ENCODE peak calls at places on chromosomes 11 and 22, in four cellular contexts. A is adrenal gland; I is HL-60; E is CD8-positive, alpha-beta memory T cell. P is an unnamed sample.

GRCh38 chr11:75267171-75267970 is 26.8 kb downstream of the TPBGL start:
- DNase-seq in A (no peak), I (no peak), E (no peak), P (no peak)

GRCh38 chr11:128684582-128685382 is 9.1 kb upstream of the FLI1 start:
- DNase-seq in A (no peak), I (no peak), E (no peak), P (no peak)

GRCh38 chr11:121538054-121538453 is 85.3 kb upstream of the SORL1-AS1 start:
- DNase-seq in A (no peak), I (no peak), E (no peak), P (no peak)

GRCh38 chr11:60786811-60787567 is 1.9 kb downstream of the MS4A10 start:
- DNase-seq in A (peak; percentile 66), I (no peak), E (no peak), P (peak; percentile 8)

GRCh38 chr11:69914286-69915150 is 95.3 kb upstream of the FGF3 start:
- DNase-seq in A (peak; percentile 17), I (no peak), E (no peak), P (no peak)

GRCh38 chr22:36339171-36340065 is 48.3 kb downstream of the MYH9 start:
- DNase-seq in A (no peak), I (no peak), E (no peak), P (no peak)

GRCh38 chr11:4643084-4643483 is 698 bp upstream of the OR51E1 start:
- DNase-seq in A (peak; percentile 11), I (no peak), E (no peak), P (no peak)

GRCh38 chr11:2794419-2794795 is 91.2 kb downstream of the CDKN1C start:
- DNase-seq in A (peak; percentile 5), I (peak; percentile 27), E (no peak), P (no peak)

GRCh38 chr22:30212363-30212995 is 34.1 kb downstream of the LIF start:
- DNase-seq in A (peak; percentile 97), I (peak; percentile 78), E (no peak), P (no peak)

GRCh38 chr11:126891556-126892217 is 108.9 kb downstream of the KIRREL3 start:
- DNase-seq in A (no peak), I (no peak), E (no peak), P (no peak)

GRCh38 chr11:32430586-32431357 is 4.6 kb downstream of the WT1 start:
- DNase-seq in A (no peak), I (no peak), E (no peak), P (no peak)

GRCh38 chr11:15819679-15820286 is 536.6 kb downstream of the SOX6 start:
- DNase-seq in A (peak; percentile 77), I (peak; percentile 64), E (no peak), P (peak; percentile 49)

GRCh38 chr22:50274311-50274710 is 4.1 kb upstream of the MAPK11 start:
- DNase-seq in A (peak; percentile 79), I (peak; percentile 66), E (no peak), P (no peak)

GRCh38 chr11:32140121-32140520 is 49.2 kb downstream of the RCN1 start:
- DNase-seq in A (no peak), I (no peak), E (no peak), P (no peak)

GRCh38 chr11:118939948-118940598 is 14.3 kb upstream of the BCL9L start:
- DNase-seq in A (peak; percentile 29), I (peak; percentile 93), E (no peak), P (no peak)

GRCh38 chr11:132125855-132126841 is 755.7 kb downstream of the NTM start:
- DNase-seq in A (peak; percentile 24), I (no peak), E (no peak), P (no peak)

GRCh38 chr22:30208631-30209603 is 37.6 kb downstream of the LIF start:
- DNase-seq in A (peak; percentile 92), I (no peak), E (no peak), P (no peak)

GRCh38 chr22:36330655-36331305 is 57.0 kb downstream of the MYH9 start:
- DNase-seq in A (peak; percentile 54), I (peak; percentile 63), E (no peak), P (no peak)

GRCh38 chr22:28874816-28875320 is 8.5 kb upstream of the ZNRF3 start:
- DNase-seq in A (no peak), I (no peak), E (no peak), P (no peak)

GRCh38 chr11:112580864-112581263 is 320.2 kb upstream of the PLET1 start:
- DNase-seq in A (no peak), I (no peak), E (no peak), P (no peak)

GRCh38 chr11:132082566-132082965 is 712.2 kb downstream of the NTM start:
- DNase-seq in A (no peak), I (no peak), E (no peak), P (no peak)

GRCh38 chr11:20873054-20873453 is 203.7 kb downstream of the NELL1 start:
- DNase-seq in A (peak; percentile 9), I (peak; percentile 40), E (no peak), P (no peak)

GRCh38 chr11:82858556-82859091 is 41.6 kb downstream of the PRCP start:
- DNase-seq in A (no peak), I (no peak), E (no peak), P (no peak)

GRCh38 chr11:118129475-118130196 is 23.0 kb downstream of the SCN4B start:
- DNase-seq in A (no peak), I (no peak), E (no peak), P (no peak)

GRCh38 chr22:17774206-17774927 is at the start of gene BID:
- DNase-seq in A (no peak), I (peak; percentile 59), E (peak; percentile 40), P (no peak)

GRCh38 chr22:39434243-39434653 is 22.6 kb upstream of the MGAT3 start:
- DNase-seq in A (peak; percentile 82), I (no peak), E (no peak), P (peak; percentile 79)

GRCh38 chr11:64659417-64660144 is 63.4 kb downstream of the NRXN2 start:
- DNase-seq in A (no peak), I (no peak), E (no peak), P (peak; percentile 24)

GRCh38 chr11:105825141-105825540 is 196.9 kb downstream of the MSANTD4 start:
- DNase-seq in A (no peak), I (no peak), E (no peak), P (no peak)

GRCh38 chr11:120183701-120184141 is 27.1 kb upstream of the OAF start:
- DNase-seq in A (no peak), I (no peak), E (no peak), P (no peak)
- H3K27ac ChIP-seq in A (no peak overlapping the region), I (no peak overlapping the region), E (no peak overlapping the region), P (peak overlapping the region; percentile 63)

DNA sequence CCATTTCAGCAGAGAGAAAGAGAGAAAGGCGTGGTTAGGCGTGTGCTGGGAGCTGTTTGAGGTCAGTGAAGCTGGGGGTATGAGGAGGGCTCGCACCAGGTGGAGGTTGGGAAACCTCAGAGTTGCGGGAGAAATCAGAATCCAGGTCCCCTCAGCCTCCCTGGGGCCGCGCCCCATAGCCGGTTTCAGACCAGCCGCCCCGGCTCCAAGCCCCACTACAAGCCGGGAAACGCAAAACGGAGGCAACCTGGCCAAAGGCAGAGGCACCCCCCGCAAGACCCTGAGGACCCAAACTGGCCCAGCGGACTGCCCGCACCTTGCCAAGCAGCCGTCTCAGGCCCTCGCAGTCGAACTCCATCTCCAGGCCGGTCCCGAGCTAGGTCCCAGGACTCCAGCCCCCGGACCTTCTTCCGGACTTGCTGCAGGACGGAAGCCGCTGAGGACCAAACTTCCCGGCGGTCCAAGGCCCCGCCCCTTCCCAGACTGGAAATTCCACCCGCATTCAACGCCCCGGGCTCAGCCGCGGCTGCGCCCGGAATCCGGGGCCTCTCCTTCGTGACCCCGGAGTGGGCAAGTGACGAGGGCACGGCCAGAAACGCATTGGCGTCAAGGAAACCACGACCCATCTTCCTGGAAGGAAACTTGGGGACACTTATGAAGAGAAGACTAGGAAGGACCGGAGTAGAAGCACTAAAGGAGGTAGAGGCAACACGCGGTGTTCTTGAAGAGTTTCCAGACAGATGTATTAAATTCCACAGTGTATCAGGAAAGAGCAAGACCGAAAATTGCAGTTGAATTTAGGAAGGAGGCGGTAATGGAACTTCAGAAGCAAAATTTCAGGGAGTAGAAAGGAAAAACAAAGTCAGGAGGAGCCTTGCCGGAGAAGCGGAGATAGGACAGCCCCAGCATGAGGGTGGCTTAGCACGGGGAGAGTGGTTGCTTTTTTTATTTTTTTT is at the start of gene UEVLD:
- DNase-seq in A (peak; percentile 89), I (peak; percentile 80), E (peak; percentile 49), P (peak; percentile 81)
- H3K27ac ChIP-seq in A (peak within 1 kb of the TSS; percentile 63), I (peak within 1 kb of the TSS; percentile 51), E (peak within 1 kb of the TSS; percentile 83), P (peak within 1 kb of the TSS; percentile 79)

GRCh38 chr11:12075822-12076821 is 34.3 kb upstream of the MICAL2 start:
- DNase-seq in A (no peak), I (no peak), E (no peak), P (peak; percentile 21)

GRCh38 chr11:12073436-12073835 is 37.0 kb upstream of the MICAL2 start:
- DNase-seq in A (no peak), I (no peak), E (no peak), P (no peak)

GRCh38 chr11:12074529-12075195 is 35.7 kb upstream of the MICAL2 start:
- DNase-seq in A (no peak), I (no peak), E (no peak), P (no peak)

GRCh38 chr11:12076840-12077534 is 33.4 kb upstream of the MICAL2 start:
- DNase-seq in A (no peak), I (no peak), E (no peak), P (no peak)

GRCh38 chr11:12075291-12075690 is 35.1 kb upstream of the MICAL2 start:
- DNase-seq in A (no peak), I (no peak), E (no peak), P (no peak)
- H3K27ac ChIP-seq in A (no peak overlapping the region), I (no peak overlapping the region), E (no peak overlapping the region), P (no peak overlapping the region)

GRCh38 chr11:9462806-9463537 is 2.2 kb downstream of the ZNF143 start:
- DNase-seq in A (no peak), I (no peak), E (no peak), P (no peak)
- H3K27ac ChIP-seq in A (no peak overlapping the region), I (no peak overlapping the region), E (no peak overlapping the region), P (no peak overlapping the region)

DNA sequence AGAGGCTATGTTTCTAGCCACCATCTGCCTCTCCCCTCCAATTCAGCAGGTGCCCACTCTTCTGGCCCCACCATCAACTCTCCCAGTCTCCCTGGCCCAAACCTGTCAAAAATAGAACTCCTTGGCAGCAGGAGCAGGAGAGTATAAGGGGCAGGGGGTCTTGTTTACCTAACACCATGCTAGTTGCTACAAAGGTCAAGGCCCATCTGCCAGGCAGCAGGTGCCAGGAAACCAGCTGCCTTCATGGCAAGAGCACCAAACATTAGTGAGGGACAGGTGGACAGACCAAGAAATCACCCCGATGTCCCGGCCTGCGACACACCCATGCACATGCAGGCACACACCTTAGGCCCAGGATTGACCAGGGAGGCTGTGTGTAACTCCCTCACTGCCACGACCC is 387.9 kb downstream of the BUD13 start:
- DNase-seq in A (no peak), I (no peak), E (no peak), P (no peak)
- H3K27ac ChIP-seq in A (no peak overlapping the region), I (no peak overlapping the region), E (no peak overlapping the region), P (no peak overlapping the region)

DNA sequence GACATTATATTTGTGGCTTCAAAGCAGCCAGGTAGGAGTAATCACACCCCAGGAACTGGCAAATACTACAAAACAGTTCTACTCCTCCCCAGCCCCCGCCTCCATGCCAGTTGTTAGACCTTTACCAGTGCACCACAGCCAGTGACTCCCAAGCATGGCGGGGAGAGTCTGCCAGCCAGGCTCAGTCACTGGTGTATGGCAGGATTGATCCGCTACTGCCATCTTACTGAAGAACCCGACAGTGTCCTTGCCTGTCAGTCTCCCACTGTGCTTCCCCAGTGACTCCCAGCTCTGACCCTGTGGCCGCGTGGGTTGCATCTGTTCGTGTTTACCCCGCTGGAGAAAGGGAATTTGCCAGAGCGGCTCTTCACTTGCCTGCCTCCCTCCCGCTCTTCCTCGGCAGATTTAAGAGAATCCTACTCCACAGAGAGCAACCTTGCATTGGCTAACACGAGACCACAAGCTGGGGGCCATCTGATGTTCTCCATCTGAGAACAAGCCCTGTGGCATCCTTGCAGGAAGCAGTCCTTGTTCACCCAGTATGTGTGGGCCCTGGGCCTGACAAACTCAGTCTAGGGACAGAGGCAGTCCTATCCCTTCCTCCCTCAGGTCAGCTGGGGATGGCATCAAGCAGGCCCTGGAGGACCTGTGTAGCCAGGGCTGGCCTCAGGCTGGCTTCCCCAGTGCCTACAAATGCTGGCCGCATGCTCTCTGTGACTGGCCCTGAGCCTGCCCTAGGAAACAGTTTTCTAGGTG is 33.1 kb downstream of the GNAZ start:
- DNase-seq in A (no peak), I (no peak), E (no peak), P (no peak)
- H3K27ac ChIP-seq in A (no peak overlapping the region), I (no peak overlapping the region), E (no peak overlapping the region), P (peak overlapping the region; percentile 56)

P was measured in caudate nucleus.